ENCODE peak calls at places on chromosomes 2 and 18, in six cellular contexts. One of them, this sample, is unnamed.

GRCh38 chr18:39840406-39840805 is 2114.6 kb upstream of the PIK3C3 start:
- DNase-seq in endothelial cell of umbilical vein: peak; percentile 69
- DNase-seq in astrocyte of the spinal cord: peak; percentile 91
- DNase-seq in neural crest cell: no peak
- DNase-seq in psoas muscle: no peak
- DNase-seq in HFFc6: peak; percentile 65
- DNase-seq in this sample: no peak

GRCh38 chr2:113240915-113241911 is 37.5 kb downstream of the PAX8 start:
- DNase-seq in endothelial cell of umbilical vein: peak; percentile 93
- DNase-seq in astrocyte of the spinal cord: peak; percentile 98
- DNase-seq in neural crest cell: no peak
- DNase-seq in psoas muscle: peak; percentile 83
- DNase-seq in HFFc6: peak; percentile 99
- DNase-seq in this sample: peak; percentile 100

GRCh38 chr2:96107883-96108551 is 8.4 kb downstream of the ADRA2B start:
- DNase-seq in endothelial cell of umbilical vein: no peak
- DNase-seq in astrocyte of the spinal cord: no peak
- DNase-seq in neural crest cell: no peak
- DNase-seq in psoas muscle: no peak
- DNase-seq in HFFc6: no peak
- DNase-seq in this sample: no peak

GRCh38 chr2:234802845-234803171 is 149.0 kb upstream of the SH3BP4 start:
- DNase-seq in endothelial cell of umbilical vein: no peak
- DNase-seq in astrocyte of the spinal cord: no peak
- DNase-seq in neural crest cell: no peak
- DNase-seq in psoas muscle: no peak
- DNase-seq in HFFc6: no peak
- DNase-seq in this sample: no peak

GRCh38 chr18:29003194-29003593 is 826.3 kb upstream of the CDH2 start:
- DNase-seq in endothelial cell of umbilical vein: no peak
- DNase-seq in astrocyte of the spinal cord: no peak
- DNase-seq in neural crest cell: no peak
- DNase-seq in psoas muscle: no peak
- DNase-seq in HFFc6: no peak
- DNase-seq in this sample: no peak

GRCh38 chr2:30336978-30337841 is 105.9 kb downstream of the LBH start:
- DNase-seq in endothelial cell of umbilical vein: no peak
- DNase-seq in astrocyte of the spinal cord: no peak
- DNase-seq in neural crest cell: no peak
- DNase-seq in psoas muscle: no peak
- DNase-seq in HFFc6: no peak
- DNase-seq in this sample: no peak

GRCh38 chr2:230170532-230170931 is 49.3 kb downstream of the SP110 start:
- DNase-seq in endothelial cell of umbilical vein: peak; percentile 56
- DNase-seq in astrocyte of the spinal cord: no peak
- DNase-seq in neural crest cell: no peak
- DNase-seq in psoas muscle: no peak
- DNase-seq in HFFc6: no peak
- DNase-seq in this sample: no peak

GRCh38 chr2:111667542-111668273 is 216.3 kb downstream of the ANAPC1 start:
- DNase-seq in endothelial cell of umbilical vein: peak; percentile 73
- DNase-seq in astrocyte of the spinal cord: peak; percentile 72
- DNase-seq in neural crest cell: no peak
- DNase-seq in psoas muscle: no peak
- DNase-seq in HFFc6: peak; percentile 65
- DNase-seq in this sample: no peak

GRCh38 chr2:146214394-146214929 is 1630.4 kb upstream of the ACVR2A start:
- DNase-seq in endothelial cell of umbilical vein: no peak
- DNase-seq in astrocyte of the spinal cord: no peak
- DNase-seq in neural crest cell: no peak
- DNase-seq in psoas muscle: no peak
- DNase-seq in HFFc6: no peak
- DNase-seq in this sample: no peak

GRCh38 chr2:144886847-144887246 is 366.9 kb upstream of the ZEB2 start:
- DNase-seq in endothelial cell of umbilical vein: no peak
- DNase-seq in astrocyte of the spinal cord: peak; percentile 16
- DNase-seq in neural crest cell: no peak
- DNase-seq in psoas muscle: peak; percentile 62
- DNase-seq in HFFc6: no peak
- DNase-seq in this sample: no peak

GRCh38 chr18:9852266-9853081 is 33.3 kb upstream of the TXNDC2 start:
- DNase-seq in endothelial cell of umbilical vein: no peak
- DNase-seq in astrocyte of the spinal cord: no peak
- DNase-seq in neural crest cell: no peak
- DNase-seq in psoas muscle: no peak
- DNase-seq in HFFc6: no peak
- DNase-seq in this sample: no peak

GRCh38 chr18:46452820-46453219 is 204.2 kb downstream of the LOXHD1 start:
- DNase-seq in endothelial cell of umbilical vein: no peak
- DNase-seq in astrocyte of the spinal cord: peak; percentile 3
- DNase-seq in neural crest cell: no peak
- DNase-seq in psoas muscle: no peak
- DNase-seq in HFFc6: peak; percentile 34
- DNase-seq in this sample: peak; percentile 59

GRCh38 chr2:24076849-24077534 is 866 bp upstream of the SF3B6 start:
- DNase-seq in endothelial cell of umbilical vein: peak; percentile 30
- DNase-seq in astrocyte of the spinal cord: peak; percentile 17
- DNase-seq in neural crest cell: no peak
- DNase-seq in psoas muscle: no peak
- DNase-seq in HFFc6: no peak
- DNase-seq in this sample: no peak

GRCh38 chr2:88188741-88189140 is 18.6 kb downstream of the THNSL2 start:
- DNase-seq in endothelial cell of umbilical vein: no peak
- DNase-seq in astrocyte of the spinal cord: no peak
- DNase-seq in neural crest cell: no peak
- DNase-seq in psoas muscle: no peak
- DNase-seq in HFFc6: no peak
- DNase-seq in this sample: no peak

GRCh38 chr2:217707116-217707742 is 295.6 kb downstream of the TNS1 start:
- DNase-seq in endothelial cell of umbilical vein: no peak
- DNase-seq in astrocyte of the spinal cord: no peak
- DNase-seq in neural crest cell: no peak
- DNase-seq in psoas muscle: peak; percentile 68
- DNase-seq in HFFc6: peak; percentile 59
- DNase-seq in this sample: peak; percentile 81

GRCh38 chr2:46356993-46357392 is 59.8 kb downstream of the EPAS1 start:
- DNase-seq in endothelial cell of umbilical vein: no peak
- DNase-seq in astrocyte of the spinal cord: no peak
- DNase-seq in neural crest cell: no peak
- DNase-seq in psoas muscle: no peak
- DNase-seq in HFFc6: no peak
- DNase-seq in this sample: no peak

GRCh38 chr2:46362667-46363012 is 65.4 kb downstream of the EPAS1 start:
- DNase-seq in endothelial cell of umbilical vein: no peak
- DNase-seq in astrocyte of the spinal cord: no peak
- DNase-seq in neural crest cell: no peak
- DNase-seq in psoas muscle: no peak
- DNase-seq in HFFc6: no peak
- DNase-seq in this sample: no peak

GRCh38 chr2:46361920-46362666 is 64.9 kb downstream of the EPAS1 start:
- DNase-seq in endothelial cell of umbilical vein: no peak
- DNase-seq in astrocyte of the spinal cord: no peak
- DNase-seq in neural crest cell: no peak
- DNase-seq in psoas muscle: no peak
- DNase-seq in HFFc6: no peak
- DNase-seq in this sample: no peak

GRCh38 chr2:46358713-46359112 is 61.5 kb downstream of the EPAS1 start:
- DNase-seq in endothelial cell of umbilical vein: no peak
- DNase-seq in astrocyte of the spinal cord: no peak
- DNase-seq in neural crest cell: no peak
- DNase-seq in psoas muscle: no peak
- DNase-seq in HFFc6: no peak
- DNase-seq in this sample: no peak

GRCh38 chr2:46360303-46360702 is 63.1 kb downstream of the EPAS1 start:
- DNase-seq in endothelial cell of umbilical vein: no peak
- DNase-seq in astrocyte of the spinal cord: no peak
- DNase-seq in neural crest cell: no peak
- DNase-seq in psoas muscle: no peak
- DNase-seq in HFFc6: no peak
- DNase-seq in this sample: no peak
- TF ChIP-seq CTCF in endothelial cell of umbilical vein: no peak
- TF ChIP-seq CTCF in astrocyte of the spinal cord: no peak
- TF ChIP-seq CTCF in neural crest cell: no peak
- TF ChIP-seq CTCF in psoas muscle: no peak
- TF ChIP-seq CTCF in HFFc6: no peak
- TF ChIP-seq CTCF in this sample: no peak

GRCh38 chr2:69159988-69160387 is 147.0 kb downstream of the ANTXR1 start:
- DNase-seq in endothelial cell of umbilical vein: no peak
- DNase-seq in astrocyte of the spinal cord: no peak
- DNase-seq in neural crest cell: no peak
- DNase-seq in psoas muscle: no peak
- DNase-seq in HFFc6: no peak
- DNase-seq in this sample: peak; percentile 81
- TF ChIP-seq CTCF in endothelial cell of umbilical vein: no peak
- TF ChIP-seq CTCF in astrocyte of the spinal cord: no peak
- TF ChIP-seq CTCF in neural crest cell: no peak
- TF ChIP-seq CTCF in psoas muscle: no peak
- TF ChIP-seq CTCF in HFFc6: no peak
- TF ChIP-seq CTCF in this sample: peak; percentile 71

GRCh38 chr2:71932027-71932779 is 215.5 kb downstream of the CYP26B1 start:
- DNase-seq in endothelial cell of umbilical vein: no peak
- DNase-seq in astrocyte of the spinal cord: no peak
- DNase-seq in neural crest cell: no peak
- DNase-seq in psoas muscle: no peak
- DNase-seq in HFFc6: no peak
- DNase-seq in this sample: no peak

GRCh38 chr2:71934595-71935263 is 212.9 kb downstream of the CYP26B1 start:
- DNase-seq in endothelial cell of umbilical vein: no peak
- DNase-seq in astrocyte of the spinal cord: peak; percentile 7
- DNase-seq in neural crest cell: no peak
- DNase-seq in psoas muscle: peak; percentile 82
- DNase-seq in HFFc6: no peak
- DNase-seq in this sample: no peak

GRCh38 chr2:71934320-71934593 is 213.4 kb downstream of the CYP26B1 start:
- DNase-seq in endothelial cell of umbilical vein: no peak
- DNase-seq in astrocyte of the spinal cord: no peak
- DNase-seq in neural crest cell: no peak
- DNase-seq in psoas muscle: no peak
- DNase-seq in HFFc6: no peak
- DNase-seq in this sample: no peak

GRCh38 chr2:71932780-71933466 is 214.7 kb downstream of the CYP26B1 start:
- DNase-seq in endothelial cell of umbilical vein: no peak
- DNase-seq in astrocyte of the spinal cord: no peak
- DNase-seq in neural crest cell: no peak
- DNase-seq in psoas muscle: no peak
- DNase-seq in HFFc6: no peak
- DNase-seq in this sample: no peak

GRCh38 chr2:71933467-71934319 is 214.0 kb downstream of the CYP26B1 start:
- DNase-seq in endothelial cell of umbilical vein: no peak
- DNase-seq in astrocyte of the spinal cord: no peak
- DNase-seq in neural crest cell: peak; percentile 0
- DNase-seq in psoas muscle: no peak
- DNase-seq in HFFc6: peak; percentile 43
- DNase-seq in this sample: no peak
- TF ChIP-seq CTCF in endothelial cell of umbilical vein: peak; percentile 21
- TF ChIP-seq CTCF in astrocyte of the spinal cord: peak; percentile 25
- TF ChIP-seq CTCF in neural crest cell: peak; percentile 15
- TF ChIP-seq CTCF in psoas muscle: peak; percentile 5
- TF ChIP-seq CTCF in HFFc6: peak; percentile 66
- TF ChIP-seq CTCF in this sample: peak; percentile 51

GRCh38 chr18:11398625-11399024 is 210.8 kb upstream of the SLC35G4 start:
- DNase-seq in endothelial cell of umbilical vein: no peak
- DNase-seq in astrocyte of the spinal cord: no peak
- DNase-seq in neural crest cell: no peak
- DNase-seq in psoas muscle: no peak
- DNase-seq in HFFc6: no peak
- DNase-seq in this sample: no peak
- TF ChIP-seq CTCF in endothelial cell of umbilical vein: no peak
- TF ChIP-seq CTCF in astrocyte of the spinal cord: peak; percentile 20
- TF ChIP-seq CTCF in neural crest cell: peak; percentile 37
- TF ChIP-seq CTCF in psoas muscle: no peak
- TF ChIP-seq CTCF in HFFc6: peak; percentile 65
- TF ChIP-seq CTCF in this sample: no peak

GRCh38 chr18:62284637-62285036 is 40.5 kb upstream of the TNFRSF11A start:
- DNase-seq in endothelial cell of umbilical vein: no peak
- DNase-seq in astrocyte of the spinal cord: no peak
- DNase-seq in neural crest cell: no peak
- DNase-seq in psoas muscle: no peak
- DNase-seq in HFFc6: no peak
- DNase-seq in this sample: no peak

GRCh38 chr18:62289047-62289446 is 36.1 kb upstream of the TNFRSF11A start:
- DNase-seq in endothelial cell of umbilical vein: no peak
- DNase-seq in astrocyte of the spinal cord: peak; percentile 2
- DNase-seq in neural crest cell: no peak
- DNase-seq in psoas muscle: no peak
- DNase-seq in HFFc6: no peak
- DNase-seq in this sample: no peak

GRCh38 chr18:62288669-62289016 is 36.5 kb upstream of the TNFRSF11A start:
- DNase-seq in endothelial cell of umbilical vein: no peak
- DNase-seq in astrocyte of the spinal cord: no peak
- DNase-seq in neural crest cell: no peak
- DNase-seq in psoas muscle: no peak
- DNase-seq in HFFc6: no peak
- DNase-seq in this sample: no peak

GRCh38 chr18:62282188-62282629 is 42.9 kb upstream of the TNFRSF11A start:
- DNase-seq in endothelial cell of umbilical vein: peak; percentile 58
- DNase-seq in astrocyte of the spinal cord: peak; percentile 81
- DNase-seq in neural crest cell: no peak
- DNase-seq in psoas muscle: no peak
- DNase-seq in HFFc6: peak; percentile 65
- DNase-seq in this sample: peak; percentile 19

GRCh38 chr18:62287753-62288668 is 37.1 kb upstream of the TNFRSF11A start:
- DNase-seq in endothelial cell of umbilical vein: no peak
- DNase-seq in astrocyte of the spinal cord: no peak
- DNase-seq in neural crest cell: no peak
- DNase-seq in psoas muscle: no peak
- DNase-seq in HFFc6: no peak
- DNase-seq in this sample: no peak
- TF ChIP-seq CTCF in endothelial cell of umbilical vein: no peak
- TF ChIP-seq CTCF in astrocyte of the spinal cord: no peak
- TF ChIP-seq CTCF in neural crest cell: no peak
- TF ChIP-seq CTCF in psoas muscle: no peak
- TF ChIP-seq CTCF in HFFc6: no peak
- TF ChIP-seq CTCF in this sample: no peak

GRCh38 chr2:18456026-18456425 is 104.4 kb downstream of the RDH14 start:
- DNase-seq in endothelial cell of umbilical vein: peak; percentile 28
- DNase-seq in astrocyte of the spinal cord: no peak
- DNase-seq in neural crest cell: no peak
- DNase-seq in psoas muscle: no peak
- DNase-seq in HFFc6: no peak
- DNase-seq in this sample: no peak

GRCh38 chr2:18454692-18455255 is 105.7 kb downstream of the RDH14 start:
- DNase-seq in endothelial cell of umbilical vein: no peak
- DNase-seq in astrocyte of the spinal cord: no peak
- DNase-seq in neural crest cell: no peak
- DNase-seq in psoas muscle: no peak
- DNase-seq in HFFc6: no peak
- DNase-seq in this sample: no peak

DNA sequence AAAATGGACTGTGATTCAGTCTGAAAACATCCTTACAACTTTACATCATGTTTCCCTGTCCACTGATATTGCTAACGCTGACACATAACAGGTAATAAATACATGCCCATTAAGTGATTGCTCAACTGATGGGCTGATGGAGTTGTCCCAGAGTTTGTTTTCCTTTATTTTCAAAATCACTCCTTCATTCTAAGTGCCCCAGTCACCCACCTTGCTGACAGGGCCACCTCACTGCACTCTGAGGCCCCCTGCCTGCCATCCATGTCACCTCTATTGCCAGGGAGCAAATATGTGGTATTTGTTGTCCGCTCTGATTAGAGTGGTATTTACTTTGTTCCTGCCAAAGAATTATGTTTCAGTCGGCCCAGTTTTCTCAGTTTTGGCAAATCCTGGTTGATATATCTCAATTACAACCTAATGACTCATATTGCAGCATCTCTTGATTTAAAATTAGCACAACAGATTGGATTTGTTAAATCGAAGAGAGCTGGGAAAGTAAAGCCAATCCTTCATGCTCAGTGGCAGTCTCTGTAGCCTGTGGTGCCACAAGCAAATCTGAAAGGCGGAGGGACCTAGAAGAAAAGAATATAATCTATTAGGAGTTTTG is 105.1 kb downstream of the RDH14 start:
- DNase-seq in endothelial cell of umbilical vein: no peak
- DNase-seq in astrocyte of the spinal cord: peak; percentile 62
- DNase-seq in neural crest cell: no peak
- DNase-seq in psoas muscle: peak; percentile 59
- DNase-seq in HFFc6: peak; percentile 54
- DNase-seq in this sample: no peak
- TF ChIP-seq CTCF in endothelial cell of umbilical vein: no peak
- TF ChIP-seq CTCF in astrocyte of the spinal cord: peak; percentile 44
- TF ChIP-seq CTCF in neural crest cell: no peak
- TF ChIP-seq CTCF in psoas muscle: peak; percentile 32
- TF ChIP-seq CTCF in HFFc6: peak; percentile 69
- TF ChIP-seq CTCF in this sample: peak; percentile 18